ENCODE peak calls at places on chromosome 2, in four cellular contexts. I is A549, B is HepG2, E is K562. U is an unnamed sample.

GRCh38 chr2:161915121-161915520 is 158.9 kb downstream of the DPP4 start:
- DNase-seq in I (no peak), B (no peak), E (no peak), U (no peak)

GRCh38 chr2:30629866-30630265 is 177.4 kb downstream of the CAPN13 start:
- DNase-seq in I (no peak), B (no peak), E (no peak), U (no peak)

GRCh38 chr2:29269095-29270090 is 154.2 kb downstream of the CLIP4 start:
- DNase-seq in I (no peak), B (no peak), E (no peak), U (no peak)

GRCh38 chr2:117771969-117772630 is 42.4 kb upstream of the DDX18 start:
- DNase-seq in I (peak), B (peak), E (no peak), U (no peak)

GRCh38 chr2:222837643-222838056 is 23.2 kb upstream of the ACSL3 start:
- DNase-seq in I (peak), B (peak), E (no peak), U (no peak)

GRCh38 chr2:70679244-70679643 is 88.8 kb downstream of the ADD2 start:
- DNase-seq in I (no peak), B (no peak), E (no peak), U (no peak)

GRCh38 chr2:29981402-29981801 is 60.0 kb upstream of the ALK start:
- DNase-seq in I (no peak), B (no peak), E (no peak), U (no peak)

GRCh38 chr2:182506606-182507005 is 79.8 kb upstream of the PDE1A start:
- DNase-seq in I (no peak), B (no peak), E (no peak), U (no peak)

GRCh38 chr2:198383392-198383791 is 579.0 kb downstream of the PLCL1 start:
- DNase-seq in I (no peak), B (no peak), E (no peak), U (no peak)
- TF ChIP-seq KDM1A in I (no peak), B (no peak), E (no peak), U (no peak)

DNA sequence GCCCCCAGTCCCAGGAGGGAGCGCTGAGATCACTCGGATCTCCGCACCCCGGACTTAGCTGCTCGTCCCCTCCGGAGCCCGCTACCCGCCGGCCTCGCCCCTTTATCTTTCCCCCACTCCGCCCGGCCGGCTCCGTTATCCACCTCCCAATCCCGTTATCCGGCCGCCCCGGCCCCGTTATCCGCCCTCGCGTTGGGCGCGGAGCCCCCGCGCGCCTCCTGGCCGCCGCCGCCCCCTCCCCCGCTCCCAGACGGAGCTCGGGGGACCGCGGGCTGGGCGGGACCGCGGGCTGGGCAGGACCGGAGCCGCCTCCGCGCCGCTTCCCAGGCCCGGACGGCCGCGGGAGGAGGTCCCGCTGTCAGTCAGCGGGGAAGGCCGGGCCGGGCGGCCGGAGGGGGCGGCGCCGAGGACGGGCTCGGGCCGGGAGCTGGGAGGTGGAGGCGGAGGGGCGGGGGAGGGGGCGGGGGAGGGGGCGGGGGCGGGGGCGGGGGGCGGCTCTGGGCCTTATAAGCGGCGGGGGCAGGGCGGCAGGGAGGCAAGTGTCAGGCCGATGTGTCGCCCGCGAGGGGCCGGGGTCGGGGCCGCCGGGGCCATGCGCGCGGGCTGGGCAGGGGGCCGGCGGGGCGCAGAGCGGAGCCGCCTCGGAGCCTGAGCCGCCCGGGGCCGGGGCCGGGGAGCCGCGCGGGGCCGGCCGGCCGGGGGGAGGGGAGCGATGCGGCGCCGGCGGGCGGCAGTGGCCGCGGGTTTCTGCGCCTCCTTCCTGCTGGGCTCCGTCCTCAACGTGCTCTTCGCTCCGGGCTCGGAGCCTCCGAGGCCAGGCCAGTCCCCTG is at the start of gene PKDCC:
- DNase-seq in I (peak), B (peak), E (peak), U (peak)
- TF ChIP-seq JUN in I (no peak), B (no peak), E (no peak), U (no peak)

GRCh38 chr2:237874585-237875161 is 15.2 kb downstream of the RAMP1 start:
- DNase-seq in I (peak), B (no peak), E (no peak), U (no peak)
- TF ChIP-seq KDM1A in I (no peak), B (no peak), E (no peak), U (no peak)

DNA sequence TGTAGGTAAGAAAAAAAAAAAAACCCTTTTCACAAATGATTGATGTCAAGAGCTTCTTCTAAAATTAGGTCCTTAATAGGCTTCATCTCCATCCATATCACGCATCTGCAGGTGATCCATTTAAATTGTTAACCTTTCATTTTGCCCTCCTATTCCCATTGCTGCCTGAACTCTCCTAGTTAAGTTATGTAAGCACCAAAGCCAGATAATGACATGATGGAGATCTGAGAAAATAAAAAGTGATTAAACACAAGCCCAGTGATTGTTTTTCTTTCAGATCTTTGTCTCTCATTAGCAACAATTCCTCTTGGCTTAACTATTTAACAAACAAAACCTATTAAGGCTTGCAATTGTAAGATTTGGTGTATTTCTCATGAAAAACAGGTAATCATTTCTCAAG is 20.0 kb downstream of the LANCL1 start:
- DNase-seq in I (no peak), B (no peak), E (no peak), U (no peak)
- TF ChIP-seq JUN in I (no peak), B (no peak), E (no peak), U (no peak)

DNA sequence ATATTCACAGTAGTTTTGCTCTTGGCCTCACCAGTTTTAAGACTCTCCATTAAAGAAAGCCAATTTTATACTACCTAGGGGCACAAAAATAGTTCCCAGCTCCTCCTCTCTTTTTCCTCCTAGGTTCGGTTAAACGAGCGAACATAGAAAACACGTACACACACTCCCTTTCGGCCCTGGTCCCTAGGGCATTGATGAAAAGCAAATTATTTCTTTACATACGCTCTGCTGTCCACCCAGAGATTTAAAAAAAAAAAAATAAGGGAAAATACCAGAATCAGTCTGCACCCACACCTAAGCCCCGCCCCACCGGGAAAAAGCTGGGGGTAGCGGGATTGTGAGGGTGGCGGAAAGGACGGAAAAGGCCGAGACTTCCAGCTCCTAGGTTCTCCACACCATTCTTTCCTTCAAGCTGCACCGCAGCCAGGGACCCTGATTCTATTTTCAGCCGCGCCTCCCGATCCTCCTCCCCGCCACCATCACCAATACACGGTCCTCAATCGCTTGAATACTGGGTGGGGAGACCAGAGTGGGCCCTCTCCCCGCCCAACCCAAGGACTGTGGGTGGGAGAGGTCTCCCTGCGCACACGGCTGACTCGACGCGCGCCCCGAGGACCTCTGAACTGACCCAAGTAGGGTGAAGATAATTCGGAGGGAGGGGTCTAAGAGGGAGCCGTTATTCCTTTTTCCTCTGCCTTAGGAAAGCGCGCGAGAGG is 769 bp downstream of the ATF2 start:
- DNase-seq in I (peak), B (peak), E (peak), U (peak)
- TF ChIP-seq KDM1A in I (no peak), B (no peak), E (no peak), U (no peak)

GRCh38 chr2:72757177-72757775 is 68.6 kb downstream of the EXOC6B start:
- DNase-seq in I (peak), B (peak), E (peak), U (no peak)
- TF ChIP-seq JUN in I (no peak), B (no peak), E (no peak), U (no peak)